ENCODE peak calls at places on chromosomes 4 and X, in four cellular contexts. C is GM12878, P is HL-60, T is GM12891. A is an unnamed sample.

GRCh38 chr4:94870151-94870550 is 112.4 kb downstream of the BMPR1B start:
- DNase-seq in C (no peak), T (no peak), P (no peak), A (no peak)

GRCh38 chrX:5842601-5843000 is 386.1 kb downstream of the NLGN4X start:
- DNase-seq in P (no peak), T (no peak), C (no peak), A (no peak)

GRCh38 chr4:8281519-8282133 is 12.1 kb downstream of the HTRA3 start:
- DNase-seq in P (no peak), C (no peak), T (no peak), A (no peak)

GRCh38 chr4:18390655-18391369 is 369.3 kb upstream of the LCORL start:
- DNase-seq in C (no peak), P (no peak), T (no peak), A (no peak)

GRCh38 chr4:79358438-79358837 is 32.6 kb upstream of the NAA11 start:
- DNase-seq in T (no peak), C (no peak), P (no peak), A (no peak)

GRCh38 chr4:166318810-166319525 is 445.9 kb downstream of the TLL1 start:
- DNase-seq in P (no peak), C (no peak), T (no peak), A (no peak)

GRCh38 chr4:184104419-184105101 is 113.1 kb downstream of the ENPP6 start:
- DNase-seq in C (no peak), T (no peak), P (no peak), A (no peak)

GRCh38 chr4:185771696-185772390 is 40.2 kb downstream of the SORBS2 start:
- DNase-seq in P (no peak), T (no peak), C (no peak), A (no peak)

GRCh38 chr4:84529169-84529751 is 30.2 kb upstream of the NKX6-1 start:
- DNase-seq in C (no peak), T (no peak), P (no peak), A (peak; percentile 31)

GRCh38 chr4:157978680-157979361 is 194.0 kb downstream of the GASK1B start:
- DNase-seq in P (peak; percentile 46), T (peak; percentile 9), C (no peak), A (peak; percentile 50)

GRCh38 chr4:84928089-84928488 is 38.4 kb downstream of the WDFY3 start:
- DNase-seq in T (no peak), P (no peak), C (no peak), A (no peak)

GRCh38 chr4:151908734-151909497 is 148.1 kb upstream of the GATB start:
- DNase-seq in C (no peak), P (no peak), T (no peak), A (no peak)

GRCh38 chr4:25076625-25077413 is 46.1 kb upstream of the LGI2 start:
- DNase-seq in P (no peak), C (no peak), T (no peak), A (no peak)

GRCh38 chrX:100928660-100929613 is at the start of gene XKRX:
- DNase-seq in P (no peak), T (peak; percentile 17), C (no peak), A (peak; percentile 14)

GRCh38 chr4:3193531-3194203 is 55.3 kb upstream of the MSANTD1 start:
- DNase-seq in C (no peak), P (no peak), T (no peak), A (no peak)

GRCh38 chr4:150283689-150284088 is 205.4 kb downstream of the DCLK2 start:
- DNase-seq in T (no peak), P (no peak), C (no peak), A (no peak)

GRCh38 chrX:68989865-68990606 is 161.2 kb downstream of the EFNB1 start:
- DNase-seq in T (no peak), P (no peak), C (no peak), A (no peak)

GRCh38 chr4:2746891-2747695 is 9.0 kb downstream of the TNIP2 start:
- DNase-seq in P (no peak), C (no peak), T (no peak), A (no peak)

GRCh38 chr4:100823066-100823992 is 305.5 kb upstream of the EMCN start:
- DNase-seq in T (no peak), P (no peak), C (peak; percentile 68), A (no peak)

GRCh38 chrX:32673193-32673592 is 538.2 kb downstream of the DMD start:
- DNase-seq in T (no peak), P (no peak), C (no peak), A (no peak)

GRCh38 chr4:119663160-119663788 is 34.7 kb upstream of the PDE5A start:
- DNase-seq in T (no peak), P (no peak), C (no peak), A (no peak)

GRCh38 chr4:186202490-186203140 is 11.2 kb downstream of the CYP4V2 start:
- DNase-seq in C (no peak), T (no peak), P (no peak), A (no peak)

GRCh38 chr4:105998210-105998609 is 102.9 kb downstream of the NPNT start:
- DNase-seq in T (no peak), P (no peak), C (no peak), A (peak; percentile 22)

GRCh38 chr4:2116687-2117400 is 57.7 kb downstream of the NAT8L start:
- DNase-seq in T (no peak), P (no peak), C (no peak), A (no peak)

GRCh38 chr4:108560624-108561023 is 59.8 kb upstream of the RPL34 start:
- DNase-seq in C (no peak), P (no peak), T (no peak), A (no peak)

GRCh38 chr4:153510252-153511001 is 44.3 kb downstream of the TMEM131L start:
- DNase-seq in P (no peak), T (no peak), C (no peak), A (no peak)

DNA sequence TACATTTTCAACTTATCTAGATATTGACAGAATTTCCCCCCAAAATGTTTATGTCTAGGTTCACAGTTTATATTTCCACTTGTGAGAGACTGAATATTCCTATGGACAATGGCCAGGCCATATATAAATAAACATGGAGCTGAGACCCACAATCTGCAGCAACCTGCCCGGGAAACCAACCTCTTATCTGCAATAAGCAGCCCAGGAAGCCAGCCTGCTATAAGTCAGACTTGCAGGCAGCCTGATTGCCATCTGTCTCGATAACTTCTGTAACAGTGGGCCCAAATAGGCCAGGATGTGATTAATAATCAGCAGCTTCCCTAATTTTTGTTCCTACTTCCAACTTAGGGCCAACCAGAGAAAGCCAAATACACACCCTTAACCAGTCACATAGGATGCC is 5.2 kb upstream of the NAP1L5 start:
- DNase-seq in T (no peak), C (no peak), P (no peak), A (no peak)
- TF ChIP-seq SPI1 in T (no peak), C (no peak), P (no peak), A (no peak)

GRCh38 chrX:13283968-13284914 is 35.6 kb downstream of the ATXN3L start:
- DNase-seq in T (no peak), C (no peak), P (no peak), A (no peak)

GRCh38 chrX:13285693-13286092 is 34.2 kb downstream of the ATXN3L start:
- DNase-seq in C (no peak), T (no peak), P (no peak), A (no peak)

GRCh38 chrX:13281289-13281688 is 38.6 kb downstream of the ATXN3L start:
- DNase-seq in C (no peak), P (no peak), T (no peak), A (no peak)

GRCh38 chrX:13285229-13285628 is 34.6 kb downstream of the ATXN3L start:
- DNase-seq in P (no peak), T (no peak), C (no peak), A (no peak)

DNA sequence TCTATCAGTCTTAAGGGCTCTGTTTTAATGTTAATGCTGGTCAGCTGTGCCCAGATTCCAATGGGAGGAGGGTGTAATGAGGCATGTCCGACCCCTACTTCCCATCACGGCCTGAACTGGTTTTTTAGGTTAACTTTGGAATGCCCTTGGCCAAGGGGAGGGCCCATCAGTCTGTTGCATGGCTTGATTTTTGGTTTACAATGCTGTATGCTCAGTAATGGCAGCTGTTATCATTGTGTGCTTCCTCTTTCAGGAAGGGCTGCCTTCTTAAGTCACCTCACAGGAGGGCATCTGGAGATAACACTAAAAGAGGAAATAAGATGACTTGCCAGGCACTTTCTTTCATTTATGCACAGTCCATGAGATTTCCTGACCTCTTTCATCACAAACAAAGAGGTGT is 36.3 kb downstream of the ATXN3L start:
- DNase-seq in T (no peak), P (peak; percentile 77), C (no peak), A (peak; percentile 20)
- TF ChIP-seq SPI1 in T (no peak), P (peak; percentile 39), C (no peak), A (peak; percentile 83)

GRCh38 chrX:40729923-40730584 is 5.3 kb downstream of the MED14 start:
- DNase-seq in P (peak; percentile 21), C (no peak), T (no peak), A (peak; percentile 8)

GRCh38 chrX:40736170-40736505 is 796 bp upstream of the MED14 start:
- DNase-seq in C (no peak), T (no peak), P (no peak), A (peak; percentile 10)

GRCh38 chrX:40733691-40734090 is 1.7 kb downstream of the MED14 start:
- DNase-seq in T (no peak), P (no peak), C (no peak), A (no peak)

GRCh38 chrX:40735318-40736169 is at the start of gene MED14:
- DNase-seq in P (peak; percentile 91), C (peak; percentile 73), T (peak; percentile 42), A (peak; percentile 80)

DNA sequence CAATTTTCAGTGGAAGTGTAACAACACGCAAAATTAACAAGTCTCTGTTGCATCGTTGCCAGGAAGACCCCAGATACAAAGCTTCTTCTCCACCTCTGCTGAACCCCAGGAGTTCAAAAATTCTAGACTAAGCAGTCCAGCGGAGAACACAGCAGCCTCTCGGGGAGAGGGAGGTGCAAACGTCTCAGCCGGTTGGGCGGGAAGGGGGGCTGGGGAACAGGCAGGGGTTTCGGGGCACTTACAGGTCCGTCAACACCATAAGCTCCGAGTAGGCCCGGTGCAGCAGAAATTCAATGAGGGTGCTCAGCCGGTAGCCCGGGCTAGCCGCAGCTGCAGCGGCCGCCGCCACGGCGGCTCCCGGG is 405 bp downstream of the MED14 start:
- DNase-seq in C (no peak), T (no peak), P (peak; percentile 29), A (no peak)
- TF ChIP-seq SPI1 in C (no peak), T (no peak), P (no peak), A (no peak)

GRCh38 chr4:1002131-1002630 is 9.0 kb upstream of the SLC26A1 start:
- DNase-seq in C (no peak), P (peak; percentile 51), T (no peak), A (no peak)
- TF ChIP-seq SPI1 in C (no peak), P (no peak), T (no peak), A (no peak)

A was measured in K562.